ENCODE peak calls at places on chromosomes 5 and 9, in eight cellular contexts. Z is WERI-Rb-1; P is colonic mucosa; L is transverse colon; R is naive thymus-derived CD4-positive, alpha-beta T cell; Y is CD4-positive, alpha-beta T cell; I is SK-N-SH; T is lower lobe of right lung. V is an unnamed sample. For H3K9me3, the result is how much of the 10 kb centered on the place peaks cover.

GRCh38 chr5:152532714-152533113 is 127.6 kb upstream of the NMUR2 start:
- DNase-seq in L (no peak), R (no peak), T (no peak), Y (no peak), P (no peak), Z (no peak), I (peak), V (no peak)

GRCh38 chr9:131436386-131436785 is 42.5 kb downstream of the PRRC2B start:
- DNase-seq in T (no peak), Z (no peak), Y (no peak), L (no peak), I (no peak), R (no peak), P (no peak), V (no peak)

GRCh38 chr9:89902450-89902849 is 297.6 kb downstream of the GADD45G start:
- DNase-seq in T (no peak), Y (no peak), L (no peak), R (no peak), I (no peak), Z (no peak), P (no peak), V (no peak)

GRCh38 chr5:78495800-78496199 is 135.4 kb downstream of the SCAMP1 start:
- DNase-seq in R (no peak), Z (no peak), L (no peak), P (peak), T (no peak), Y (no peak), I (no peak), V (no peak)

GRCh38 chr5:59828623-59829022 is 64.9 kb downstream of the PDE4D start:
- DNase-seq in I (no peak), Y (no peak), L (no peak), R (no peak), P (no peak), T (no peak), Z (no peak), V (no peak)

GRCh38 chr5:84614907-84615306 is 230.2 kb upstream of the EDIL3 start:
- DNase-seq in Y (no peak), I (no peak), R (no peak), T (no peak), L (no peak), P (no peak), Z (no peak), V (no peak)

GRCh38 chr9:97803167-97804058 is 49.6 kb upstream of the FOXE1 start:
- DNase-seq in R (peak), P (peak), L (peak), T (peak), Z (peak), Y (peak), I (peak), V (peak)

GRCh38 chr5:25573691-25574090 is 928.9 kb upstream of the CDH10 start:
- DNase-seq in L (no peak), R (no peak), I (no peak), T (no peak), Y (no peak), P (no peak), Z (no peak), V (no peak)

GRCh38 chr5:34490501-34491250 is 165.5 kb upstream of the RAI14 start:
- DNase-seq in Z (no peak), Y (no peak), L (no peak), P (no peak), R (no peak), I (no peak), T (no peak), V (no peak)

GRCh38 chr9:136546697-136547481 is 1.0 kb upstream of the NOTCH1 start:
- DNase-seq in L (peak), Y (peak), Z (no peak), T (peak), I (peak), R (peak), P (peak), V (peak)

GRCh38 chr5:96661841-96662724 is at the start of gene CAST:
- DNase-seq in R (peak), T (peak), P (peak), Z (peak), I (peak), L (peak), Y (peak), V (peak)

GRCh38 chr5:166285385-166285784 is 2006.1 kb upstream of the WWC1 start:
- DNase-seq in P (no peak), Y (no peak), T (no peak), R (no peak), I (no peak), Z (no peak), L (no peak), V (no peak)

GRCh38 chr5:97906135-97906534 is 723.1 kb upstream of the RIOK2 start:
- DNase-seq in Z (no peak), Y (no peak), P (no peak), R (no peak), I (no peak), T (no peak), L (no peak), V (no peak)
- H3K9me3 ChIP-seq in Z (under half), Y (under half), P (under half), R (under half), I (under half), T (under half), L (under half), V (under half)

GRCh38 chr5:178287091-178287790 is 54.6 kb upstream of the PHYKPL start:
- DNase-seq in P (no peak), Y (no peak), T (no peak), I (no peak), Z (no peak), R (no peak), L (no peak), V (no peak)
- H3K9me3 ChIP-seq in P (under half), Y (under half), T (under half), I (under half), Z (under half), R (under half), L (under half), V (under half)

DNA sequence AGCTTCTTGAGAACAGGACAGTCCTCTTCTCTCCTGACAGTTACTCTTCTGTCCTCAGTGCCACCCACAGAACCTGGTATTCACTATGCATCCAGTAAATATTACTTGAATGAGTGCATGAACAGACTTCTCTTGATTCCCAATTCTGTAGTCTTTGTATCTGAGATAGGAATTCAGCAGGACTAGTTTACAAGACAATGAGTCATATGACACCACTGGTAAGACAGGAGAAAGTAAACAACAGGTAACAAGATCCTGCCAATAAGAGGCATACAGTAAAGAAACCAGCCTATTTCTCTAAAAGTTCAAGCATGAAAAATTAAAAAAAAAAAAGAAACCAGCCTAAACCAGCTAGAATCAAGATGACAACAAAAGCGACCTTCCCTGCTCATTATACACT is 6.2 kb downstream of the ZNF883 start:
- DNase-seq in Y (no peak), P (no peak), T (no peak), R (no peak), L (no peak), I (no peak), Z (no peak), V (no peak)
- H3K9me3 ChIP-seq in Y (under half), P (under half), T (half or more), R (under half), L (under half), I (under half), Z (under half), V (under half)

DNA sequence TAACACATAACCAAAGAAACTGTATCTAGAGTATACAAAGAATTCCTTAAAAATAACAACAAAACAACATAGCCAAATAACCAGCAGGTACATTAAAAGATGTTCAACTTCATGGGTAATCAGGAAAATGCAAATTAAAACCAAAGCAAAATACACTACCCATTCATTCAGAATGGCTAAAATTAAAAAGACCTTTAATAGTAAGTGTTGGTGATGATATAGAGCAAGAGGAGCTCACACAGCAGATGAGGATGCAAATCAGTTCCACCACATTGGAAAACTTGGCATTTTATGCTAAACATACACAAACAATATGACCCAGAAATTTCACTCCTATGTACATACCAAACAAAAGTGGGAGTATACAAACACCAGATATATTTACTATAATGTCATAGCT is 97.8 kb downstream of the DENND1A start:
- DNase-seq in I (no peak), T (no peak), P (no peak), Y (no peak), R (no peak), L (no peak), Z (no peak), V (no peak)
- H3K9me3 ChIP-seq in I (under half), T (under half), P (under half), Y (under half), R (under half), L (under half), Z (under half), V (under half)

DNA sequence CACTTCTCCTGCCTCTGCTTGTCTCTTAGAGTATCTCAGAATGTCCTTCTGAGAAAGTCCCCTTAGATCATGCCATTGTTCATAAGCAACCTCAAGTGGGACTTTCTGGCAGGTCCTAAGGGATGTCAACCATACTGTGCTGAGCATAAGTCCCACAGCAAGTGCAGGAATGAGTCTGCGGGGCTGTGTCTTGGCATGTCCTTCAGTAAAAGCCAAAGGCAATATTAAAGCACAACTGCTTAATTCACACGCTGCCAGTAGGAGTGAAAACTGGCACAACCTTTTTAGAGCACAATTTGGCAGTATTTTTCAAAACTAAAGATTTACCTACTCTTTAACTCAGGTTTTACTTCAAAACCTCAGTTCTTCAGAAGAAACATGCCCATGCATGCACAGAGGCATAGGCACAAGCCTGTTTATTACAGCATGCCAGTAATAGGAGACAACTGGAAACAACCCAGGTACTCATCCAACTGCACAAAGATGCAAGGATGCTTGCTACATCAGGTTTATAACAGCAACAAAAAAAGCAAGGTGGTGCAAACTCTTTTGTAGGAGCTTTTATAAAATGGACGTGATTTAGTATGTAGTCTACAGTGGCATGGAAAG is 24.4 kb upstream of the SMAD5 start:
- DNase-seq in P (no peak), R (no peak), T (no peak), L (no peak), Z (no peak), I (no peak), Y (no peak), V (no peak)
- H3K9me3 ChIP-seq in P (under half), R (under half), T (under half), L (under half), Z (under half), I (under half), Y (under half), V (under half)

DNA sequence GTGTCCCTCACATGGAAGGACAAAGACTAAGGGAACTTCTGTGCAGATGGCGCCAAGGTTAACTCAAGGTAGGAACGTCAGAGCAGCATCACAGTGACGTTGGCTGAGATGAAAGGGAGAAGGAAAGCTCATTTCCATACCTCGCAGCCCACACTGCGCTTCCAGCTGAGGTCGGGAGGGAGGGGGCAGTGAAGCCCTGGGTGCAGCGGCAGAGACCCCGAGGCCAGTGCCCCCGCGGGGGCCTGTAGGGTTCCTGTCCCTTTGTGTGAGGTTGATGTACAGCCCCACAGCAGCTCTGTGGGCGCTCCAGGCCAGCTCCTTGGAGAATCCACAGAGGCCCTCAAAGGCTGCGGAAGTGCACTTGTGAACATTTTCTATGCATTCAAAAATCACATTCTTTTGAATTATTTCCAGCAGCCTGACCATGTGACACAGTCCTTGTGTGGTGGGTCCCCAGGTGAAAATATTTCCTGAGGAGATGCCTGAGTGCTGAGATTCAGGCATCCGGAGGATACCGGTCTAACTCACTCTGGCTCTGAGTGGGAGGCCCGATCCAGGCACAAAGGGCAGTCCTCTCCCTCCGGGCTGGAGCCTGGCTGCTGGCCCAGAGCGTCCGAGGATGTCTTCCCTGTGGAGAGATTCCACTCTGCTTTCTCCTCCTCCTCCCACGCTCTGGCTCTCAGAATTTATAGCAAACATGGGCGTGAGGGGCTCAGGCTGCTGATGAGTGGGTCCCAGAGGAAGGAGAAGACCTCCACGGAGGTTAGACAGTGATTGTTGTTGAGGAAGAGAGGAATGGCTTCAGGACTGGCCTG is 150.7 kb downstream of the ICE1 start:
- DNase-seq in R (no peak), I (no peak), P (no peak), Z (no peak), Y (no peak), L (no peak), T (no peak), V (no peak)
- H3K9me3 ChIP-seq in R (under half), I (under half), P (under half), Z (under half), Y (under half), L (under half), T (under half), V (under half)

GRCh38 chr9:23326597-23326996 is 499.4 kb downstream of the ELAVL2 start:
- DNase-seq in R (no peak), I (no peak), L (no peak), P (no peak), Z (no peak), T (no peak), Y (no peak), V (no peak)
- H3K9me3 ChIP-seq in R (under half), I (under half), L (under half), P (under half), Z (under half), T (under half), Y (under half), V (under half)

DNA sequence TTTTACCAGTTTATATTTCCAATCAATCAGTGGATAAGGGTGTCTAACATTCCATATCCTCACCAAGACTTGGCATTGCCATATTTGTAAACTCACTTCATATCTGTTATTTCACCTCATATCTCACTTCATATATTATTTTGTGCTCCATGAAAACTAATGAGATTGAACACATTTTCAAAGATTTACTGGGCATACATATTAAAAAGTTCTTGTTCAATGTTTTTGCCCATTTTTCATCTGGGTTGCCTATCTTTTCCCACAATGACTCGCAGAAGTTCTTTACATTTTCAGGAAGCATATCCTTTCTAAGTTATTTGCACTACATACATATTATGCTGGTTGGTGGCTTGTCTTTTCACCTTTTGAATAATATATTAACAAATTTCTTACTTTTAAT is 15.3 kb downstream of the ZNF510 start:
- DNase-seq in T (no peak), Y (no peak), R (no peak), L (no peak), P (no peak), Z (no peak), I (no peak), V (no peak)
- H3K9me3 ChIP-seq in T (half or more), Y (half or more), R (half or more), L (half or more), P (under half), Z (half or more), I (half or more), V (half or more)

GRCh38 chr9:138074516-138074915 is 196.9 kb downstream of the CACNA1B start:
- DNase-seq in P (no peak), L (no peak), R (no peak), I (peak), T (no peak), Z (no peak), Y (no peak), V (no peak)

GRCh38 chr9:138072897-138073296 is 195.3 kb downstream of the CACNA1B start:
- DNase-seq in T (no peak), Y (no peak), L (no peak), P (no peak), Z (no peak), R (no peak), I (peak), V (no peak)

GRCh38 chr9:138073408-138073807 is 195.8 kb downstream of the CACNA1B start:
- DNase-seq in P (no peak), Y (no peak), R (no peak), L (no peak), T (no peak), I (peak), Z (no peak), V (no peak)

GRCh38 chr9:138072161-138072842 is 194.7 kb downstream of the CACNA1B start:
- DNase-seq in Y (no peak), L (no peak), P (no peak), I (peak), R (no peak), T (no peak), Z (no peak), V (no peak)

GRCh38 chr9:138073808-138074207 is 196.2 kb downstream of the CACNA1B start:
- DNase-seq in Y (no peak), L (no peak), P (no peak), I (peak), R (no peak), Z (no peak), T (no peak), V (no peak)
- H3K9me3 ChIP-seq in Y (under half), L (under half), P (under half), I (under half), R (under half), Z (under half), T (under half), V (under half)